ENCODE peak calls at places on chromosome 5, in ten cellular contexts. L, F, W, T, H, M, K, O, U and I are unnamed samples.

GRCh38 chr5:124748687-124749594 is 2.5 kb upstream of the ZNF608 start:
- DNase-seq in L (peak; percentile 80), F (peak; percentile 95), W (peak; percentile 55), T (peak; percentile 80), H (peak; percentile 91), M (peak; percentile 31), K (peak; percentile 95), O (peak; percentile 80), U (no peak), I (peak; percentile 94)

GRCh38 chr5:57937025-57937424 is 454.4 kb upstream of the ACTBL2 start:
- DNase-seq in L (peak; percentile 12), F (no peak), W (no peak), T (no peak), H (no peak), M (no peak), K (peak; percentile 32), O (no peak), U (no peak), I (no peak)

GRCh38 chr5:851553-851952 is 767 bp upstream of the ZDHHC11 start:
- DNase-seq in L (no peak), F (no peak), W (no peak), T (no peak), H (no peak), M (no peak), K (no peak), O (no peak), U (no peak), I (no peak)

GRCh38 chr5:108634251-108634950 is 113.3 kb upstream of the FER start:
- DNase-seq in L (peak; percentile 27), F (no peak), W (no peak), T (no peak), H (no peak), M (no peak), K (peak; percentile 28), O (no peak), U (no peak), I (no peak)

GRCh38 chr5:95057610-95058009 is 227.3 kb downstream of the MCTP1 start:
- DNase-seq in L (no peak), F (no peak), W (no peak), T (no peak), H (no peak), M (no peak), K (no peak), O (no peak), U (no peak), I (no peak)

GRCh38 chr5:111997308-111998159 is 240.5 kb upstream of the NREP start:
- DNase-seq in L (peak; percentile 100), F (peak; percentile 100), W (no peak), T (no peak), H (no peak), M (peak; percentile 6), K (peak; percentile 97), O (peak; percentile 58), U (no peak), I (peak; percentile 99)

GRCh38 chr5:34460496-34460895 is 195.6 kb upstream of the RAI14 start:
- DNase-seq in L (peak; percentile 70), F (no peak), W (no peak), T (no peak), H (no peak), M (no peak), K (peak; percentile 22), O (no peak), U (no peak), I (no peak)

GRCh38 chr5:133298447-133298846 is 246.6 kb downstream of the HSPA4 start:
- DNase-seq in L (no peak), F (no peak), W (no peak), T (no peak), H (no peak), M (no peak), K (no peak), O (no peak), U (no peak), I (no peak)

GRCh38 chr5:83011990-83012389 is 65.2 kb downstream of the TMEM167A start:
- DNase-seq in L (no peak), F (no peak), W (no peak), T (no peak), H (no peak), M (no peak), K (no peak), O (no peak), U (no peak), I (no peak)

GRCh38 chr5:63401434-63402046 is 560.7 kb downstream of the HTR1A start:
- DNase-seq in L (peak; percentile 53), F (peak; percentile 41), W (peak; percentile 49), T (peak; percentile 58), H (peak; percentile 77), M (no peak), K (peak; percentile 60), O (peak; percentile 16), U (no peak), I (peak; percentile 52)

GRCh38 chr5:149044453-149045117 is 18.3 kb downstream of the SH3TC2 start:
- DNase-seq in L (no peak), F (no peak), W (no peak), T (no peak), H (no peak), M (no peak), K (peak; percentile 29), O (no peak), U (no peak), I (no peak)

GRCh38 chr5:157116483-157116954 is 7.7 kb upstream of the HAVCR2 start:
- DNase-seq in L (no peak), F (no peak), W (no peak), T (no peak), H (no peak), M (no peak), K (no peak), O (no peak), U (no peak), I (no peak)
- H3K4me3 ChIP-seq in L (no peak overlapping the region), F (no peak overlapping the region), W (no peak overlapping the region), T (no peak overlapping the region), H (no peak overlapping the region), M (no peak overlapping the region), K (no peak overlapping the region), O (no peak overlapping the region), U (no peak overlapping the region), I (no peak overlapping the region)

GRCh38 chr5:140631831-140632365 is 1.1 kb downstream of the CD14 start:
- DNase-seq in L (no peak), F (no peak), W (peak; percentile 27), T (no peak), H (no peak), M (no peak), K (no peak), O (no peak), U (no peak), I (no peak)
- H3K4me3 ChIP-seq in L (peak overlapping the region; percentile 69), F (peak overlapping the region; percentile 35), W (no peak overlapping the region), T (peak overlapping the region; percentile 54), H (no peak overlapping the region), M (peak overlapping the region; percentile 48), K (no peak overlapping the region), O (peak overlapping the region; percentile 23), U (peak overlapping the region; percentile 84), I (peak overlapping the region; percentile 23)

GRCh38 chr5:178462846-178463245 is 127.3 kb downstream of the COL23A1 start:
- DNase-seq in L (no peak), F (no peak), W (no peak), T (no peak), H (no peak), M (no peak), K (no peak), O (no peak), U (peak; percentile 11), I (no peak)
- H3K4me3 ChIP-seq in L (no peak overlapping the region), F (no peak overlapping the region), W (no peak overlapping the region), T (no peak overlapping the region), H (no peak overlapping the region), M (no peak overlapping the region), K (no peak overlapping the region), O (no peak overlapping the region), U (no peak overlapping the region), I (no peak overlapping the region)

DNA sequence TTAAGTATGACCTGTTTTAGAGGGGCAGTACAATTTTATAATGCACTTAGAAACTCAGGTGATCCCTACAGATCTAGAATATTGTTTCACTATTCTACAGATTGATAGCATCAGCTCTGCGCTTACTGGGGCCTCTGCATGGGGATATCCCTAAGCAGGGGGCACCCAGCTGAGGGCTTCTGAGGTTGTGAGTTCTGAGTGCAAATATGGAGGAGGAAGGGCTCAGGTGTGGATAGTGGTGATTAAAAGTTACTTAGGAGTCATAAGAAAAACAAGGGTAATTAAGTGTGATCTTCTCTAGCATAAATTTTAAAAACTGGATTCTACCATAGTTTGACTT is 274.4 kb downstream of the EFNA5 start:
- DNase-seq in L (no peak), F (no peak), W (no peak), T (no peak), H (no peak), M (no peak), K (no peak), O (no peak), U (no peak), I (no peak)
- H3K4me3 ChIP-seq in L (no peak overlapping the region), F (no peak overlapping the region), W (no peak overlapping the region), T (no peak overlapping the region), H (no peak overlapping the region), M (no peak overlapping the region), K (no peak overlapping the region), O (no peak overlapping the region), U (no peak overlapping the region), I (no peak overlapping the region)

GRCh38 chr5:181052928-181053759 is 13.1 kb downstream of the BTNL9 start:
- DNase-seq in L (peak; percentile 21), F (no peak), W (no peak), T (no peak), H (peak; percentile 62), M (no peak), K (peak; percentile 8), O (no peak), U (no peak), I (no peak)

GRCh38 chr5:181054138-181054537 is 14.1 kb downstream of the BTNL9 start:
- DNase-seq in L (no peak), F (no peak), W (no peak), T (no peak), H (peak; percentile 31), M (no peak), K (no peak), O (no peak), U (no peak), I (no peak)

GRCh38 chr5:181052526-181052927 is 12.5 kb downstream of the BTNL9 start:
- DNase-seq in L (peak; percentile 23), F (no peak), W (no peak), T (no peak), H (no peak), M (no peak), K (peak; percentile 23), O (no peak), U (no peak), I (no peak)

GRCh38 chr5:181054871-181055494 is 14.9 kb downstream of the BTNL9 start:
- DNase-seq in L (no peak), F (no peak), W (no peak), T (no peak), H (peak; percentile 40), M (no peak), K (no peak), O (no peak), U (no peak), I (no peak)

DNA sequence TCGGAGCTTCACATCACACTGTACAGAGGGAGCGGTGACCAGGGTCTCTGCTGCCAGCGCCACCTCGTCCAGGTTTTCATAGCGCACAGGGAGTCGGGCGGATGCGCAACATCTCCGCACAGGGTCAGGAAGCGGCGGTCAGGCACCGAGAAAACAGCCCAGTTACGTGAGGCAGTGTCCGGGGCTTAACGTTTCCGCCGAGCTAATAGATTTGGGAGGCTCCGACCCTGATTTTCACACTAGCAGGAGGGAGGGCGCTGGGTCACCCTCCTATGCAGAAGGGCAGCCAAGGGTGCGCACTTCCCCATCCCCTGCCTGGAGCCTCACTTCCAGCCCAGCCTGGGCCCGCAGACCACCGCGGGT is 13.7 kb downstream of the BTNL9 start:
- DNase-seq in L (peak; percentile 15), F (no peak), W (no peak), T (no peak), H (peak; percentile 57), M (no peak), K (no peak), O (no peak), U (no peak), I (no peak)
- H3K4me3 ChIP-seq in L (no peak overlapping the region), F (peak overlapping the region; percentile 10), W (no peak overlapping the region), T (peak overlapping the region; percentile 54), H (peak overlapping the region; percentile 69), M (peak overlapping the region; percentile 46), K (no peak overlapping the region), O (peak overlapping the region; percentile 14), U (peak overlapping the region; percentile 40), I (peak overlapping the region; percentile 43)